ENCODE peak calls at places on chromosomes 7 and 10, in nine cellular contexts. G is activated CD4-positive, alpha-beta T cell treated with anti-CD3 and anti-CD28 coated beads for 36 hours; Q is activated naive CD4-positive, alpha-beta T cell treated with anti-CD3 and anti-CD28 coated beads, Interleukin-2, amount 50 U/mL, for 72 hours; F is Right ventricle myocardium inferior; A is left ventricle myocardium superior; H is aorta; S is left cardiac atrium; E is omental fat pad; J is heart right ventricle. R is an unnamed sample.

GRCh38 chr7:25148772-25149575 is 23.9 kb upstream of the CYCS start:
- ATAC-seq in S (no peak), A (no peak), H (no peak), F (no peak), J (no peak), E (no peak), G (no peak), Q (no peak), R (no peak)

GRCh38 chr10:59595584-59595983 is 114.1 kb downstream of the SLC16A9 start:
- ATAC-seq in F (no peak), E (no peak), H (no peak), A (no peak), S (no peak), G (no peak), Q (no peak), J (no peak), R (no peak)

GRCh38 chr10:75851946-75852345 is 420.5 kb downstream of the LRMDA start:
- ATAC-seq in J (no peak), H (no peak), E (no peak), S (no peak), Q (no peak), A (no peak), F (no peak), G (no peak), R (no peak)

GRCh38 chr10:68636335-68636734 is 76.2 kb downstream of the TET1 start:
- ATAC-seq in G (no peak), Q (no peak), E (no peak), H (no peak), S (no peak), A (no peak), J (no peak), F (peak), R (no peak)

GRCh38 chr7:32879460-32879859 is 12.1 kb downstream of the KBTBD2 start:
- ATAC-seq in J (no peak), A (no peak), Q (peak), E (no peak), S (peak), H (no peak), F (no peak), G (peak), R (no peak)

GRCh38 chr7:146514304-146514703 is 397.7 kb downstream of the CNTNAP2 start:
- ATAC-seq in G (no peak), E (no peak), F (no peak), J (no peak), S (no peak), A (no peak), H (no peak), Q (no peak), R (no peak)

GRCh38 chr7:4486932-4487331 is 195.2 kb upstream of the FOXK1 start:
- ATAC-seq in A (no peak), G (no peak), H (no peak), S (no peak), J (no peak), E (no peak), F (no peak), Q (no peak), R (no peak)

GRCh38 chr7:117068511-117069155 is 115.3 kb downstream of the ST7 start:
- ATAC-seq in J (no peak), Q (no peak), F (no peak), A (peak), E (no peak), H (no peak), S (no peak), G (peak), R (no peak)

GRCh38 chr10:15378569-15378968 is 7.5 kb upstream of the FAM171A1 start:
- ATAC-seq in G (no peak), A (no peak), E (no peak), S (no peak), F (no peak), J (no peak), Q (no peak), H (no peak), R (no peak)

GRCh38 chr10:114349505-114350211 is 54.6 kb downstream of the AFAP1L2 start:
- ATAC-seq in F (peak), A (peak), Q (no peak), S (peak), E (no peak), H (peak), J (peak), G (no peak), R (no peak)

GRCh38 chr10:84172435-84173356 is 905 bp upstream of the GPR15LG start:
- ATAC-seq in A (no peak), E (no peak), Q (no peak), F (no peak), G (no peak), J (no peak), H (no peak), S (no peak), R (no peak)

GRCh38 chr10:86556532-86556931 is 34.9 kb upstream of the WAPL start:
- ATAC-seq in Q (no peak), S (no peak), H (no peak), F (no peak), G (no peak), E (no peak), A (no peak), J (no peak), R (no peak)

GRCh38 chr10:92045641-92046106 is 122.1 kb downstream of the BTAF1 start:
- ATAC-seq in F (no peak), S (peak), J (peak), G (no peak), E (no peak), A (peak), H (no peak), Q (no peak), R (no peak)

GRCh38 chr7:17900464-17900863 is 39.8 kb downstream of the SNX13 start:
- ATAC-seq in Q (no peak), H (no peak), E (no peak), A (no peak), G (no peak), J (no peak), S (no peak), F (no peak), R (no peak)

GRCh38 chr7:106139253-106140251 is 27.4 kb upstream of the SYPL1 start:
- ATAC-seq in F (peak), J (peak), A (peak), H (peak), Q (no peak), G (no peak), E (peak), S (peak), R (peak)

GRCh38 chr7:106326594-106327537 is 42.1 kb upstream of the NAMPT start:
- ATAC-seq in F (no peak), G (no peak), H (no peak), E (no peak), Q (no peak), S (no peak), J (no peak), A (no peak), R (no peak)

GRCh38 chr10:58477122-58477521 is 35.5 kb upstream of the BICC1 start:
- ATAC-seq in E (no peak), A (peak), S (peak), Q (no peak), J (peak), H (peak), G (no peak), F (peak), R (no peak)